ENCODE peak calls at places on chromosomes 12 and 14, in ten cellular contexts. K is stimulated activated CD4-positive, alpha-beta T cell treated with anti-CD3 and anti-CD28 coated beads, Interleukin-12 subunit alpha, Interleukin-12 subunit beta, amount 100 ng/mL, for 4 hours; A is colonic mucosa; D is fibroblast of the aortic adventitia; T is GM20000; N is astrocyte of the spinal cord; H is AG20443; Z is germinal center; F is astrocyte of the cerebellum; M is occipital lobe. R is an unnamed sample.

GRCh38 chr12:31510034-31510433 is 80.9 kb downstream of the DENND5B start:
- DNase-seq in K (no peak), A (no peak), D (peak; percentile 65), T (no peak), N (no peak), H (peak; percentile 34), Z (no peak), F (no peak), M (no peak), R (no peak)

GRCh38 chr12:128078311-128078851 is 188.6 kb upstream of the TMEM132C start:
- DNase-seq in K (no peak), A (no peak), D (peak; percentile 8), T (no peak), N (peak; percentile 47), H (no peak), Z (no peak), F (no peak), M (no peak), R (no peak)

GRCh38 chr14:89056394-89056793 is 231.9 kb downstream of the TTC8 start:
- DNase-seq in K (no peak), A (no peak), D (no peak), T (no peak), N (no peak), H (no peak), Z (no peak), F (no peak), M (no peak), R (no peak)

GRCh38 chr12:91065377-91065776 is 7.6 kb upstream of the KERA start:
- DNase-seq in K (no peak), A (no peak), D (no peak), T (no peak), N (no peak), H (no peak), Z (no peak), F (no peak), M (no peak), R (no peak)

GRCh38 chr12:32471601-32472001 is 72.2 kb downstream of the FGD4 start:
- DNase-seq in K (no peak), A (no peak), D (no peak), T (peak; percentile 20), N (no peak), H (peak; percentile 13), Z (no peak), F (no peak), M (no peak), R (no peak)

GRCh38 chr12:61894168-61894567 is 366.0 kb upstream of the USP15 start:
- DNase-seq in K (no peak), A (no peak), D (no peak), T (no peak), N (no peak), H (no peak), Z (no peak), F (no peak), M (no peak), R (no peak)

GRCh38 chr12:51522696-51523095 is 68.3 kb upstream of the SCN8A start:
- DNase-seq in K (no peak), A (no peak), D (no peak), T (no peak), N (no peak), H (no peak), Z (no peak), F (no peak), M (no peak), R (no peak)

GRCh38 chr14:70027785-70028428 is 148.7 kb downstream of the SMOC1 start:
- DNase-seq in K (peak; percentile 65), A (peak; percentile 75), D (peak; percentile 44), T (peak; percentile 77), N (peak; percentile 50), H (peak; percentile 81), Z (peak; percentile 82), F (no peak), M (peak; percentile 11), R (peak; percentile 54)

GRCh38 chr12:113002155-113002554 is 23.8 kb downstream of the OAS2 start:
- DNase-seq in K (no peak), A (no peak), D (no peak), T (no peak), N (no peak), H (no peak), Z (no peak), F (no peak), M (no peak), R (no peak)

GRCh38 chr14:104178279-104178678 is 39.9 kb downstream of the KIF26A start:
- DNase-seq in K (no peak), A (no peak), D (no peak), T (no peak), N (no peak), H (no peak), Z (no peak), F (no peak), M (no peak), R (no peak)

GRCh38 chr12:6614513-6615177 is 7.5 kb upstream of the CHD4 start:
- DNase-seq in K (no peak), A (peak; percentile 61), D (no peak), T (no peak), N (peak; percentile 14), H (no peak), Z (no peak), F (no peak), M (no peak), R (no peak)

GRCh38 chr14:61375218-61375617 is 53.8 kb downstream of the PRKCH start:
- DNase-seq in K (no peak), A (no peak), D (no peak), T (no peak), N (no peak), H (no peak), Z (no peak), F (no peak), M (no peak), R (no peak)

GRCh38 chr14:23672200-23672599 is 36.0 kb downstream of the DHRS2 start:
- DNase-seq in K (no peak), A (no peak), D (no peak), T (no peak), N (no peak), H (no peak), Z (no peak), F (no peak), M (no peak), R (no peak)

GRCh38 chr12:89863332-89863938 is 154.8 kb upstream of the ATP2B1 start:
- DNase-seq in K (no peak), A (no peak), D (no peak), T (peak; percentile 34), N (no peak), H (no peak), Z (peak; percentile 53), F (no peak), M (no peak), R (peak; percentile 68)

GRCh38 chr12:116336542-116337065 is 59.1 kb upstream of the MED13L start:
- DNase-seq in K (no peak), A (no peak), D (peak; percentile 27), T (peak; percentile 84), N (peak; percentile 28), H (no peak), Z (peak; percentile 77), F (no peak), M (no peak), R (no peak)

GRCh38 chr12:388547-389137 is 478 bp downstream of the KDM5A start:
- DNase-seq in K (peak; percentile 29), A (peak; percentile 48), D (peak; percentile 36), T (peak; percentile 51), N (peak; percentile 25), H (peak; percentile 11), Z (no peak), F (no peak), M (no peak), R (peak; percentile 75)

GRCh38 chr12:92582466-92582865 is 120.3 kb upstream of the PLEKHG7 start:
- DNase-seq in K (no peak), A (no peak), D (peak; percentile 7), T (no peak), N (no peak), H (no peak), Z (no peak), F (no peak), M (no peak), R (no peak)

GRCh38 chr12:116236148-116236731 is 41.3 kb downstream of the MED13L start:
- DNase-seq in K (peak; percentile 30), A (peak; percentile 42), D (peak; percentile 64), T (peak; percentile 49), N (peak; percentile 69), H (peak; percentile 35), Z (peak; percentile 30), F (peak; percentile 44), M (peak; percentile 5), R (peak; percentile 66)

GRCh38 chr12:6620137-6620884 is 13.1 kb upstream of the CHD4 start:
- DNase-seq in K (peak; percentile 59), A (no peak), D (peak; percentile 42), T (no peak), N (peak; percentile 62), H (peak; percentile 69), Z (peak; percentile 38), F (no peak), M (no peak), R (no peak)

GRCh38 chr12:75908961-75909699 is 122.4 kb downstream of the PHLDA1 start:
- DNase-seq in K (no peak), A (peak; percentile 52), D (peak; percentile 94), T (no peak), N (peak; percentile 95), H (peak; percentile 79), Z (no peak), F (peak; percentile 76), M (peak; percentile 27), R (no peak)

GRCh38 chr12:108825205-108825950 is 32.0 kb downstream of the SSH1 start:
- DNase-seq in K (no peak), A (no peak), D (peak; percentile 65), T (peak; percentile 65), N (peak; percentile 69), H (no peak), Z (no peak), F (no peak), M (no peak), R (no peak)

GRCh38 chr12:3161861-3162260 is 84.7 kb downstream of the TSPAN9 start:
- DNase-seq in K (no peak), A (no peak), D (no peak), T (no peak), N (no peak), H (no peak), Z (no peak), F (no peak), M (no peak), R (no peak)

GRCh38 chr12:32875990-32876389 is 20.6 kb downstream of the PKP2 start:
- DNase-seq in K (no peak), A (no peak), D (no peak), T (no peak), N (no peak), H (no peak), Z (no peak), F (no peak), M (no peak), R (no peak)

GRCh38 chr12:124539084-124540041 is 28.0 kb downstream of the NCOR2 start:
- DNase-seq in K (no peak), A (no peak), D (no peak), T (no peak), N (no peak), H (no peak), Z (no peak), F (no peak), M (no peak), R (no peak)

GRCh38 chr12:47870175-47870781 is 34.5 kb downstream of the VDR start:
- DNase-seq in K (no peak), A (peak; percentile 49), D (peak; percentile 79), T (no peak), N (no peak), H (peak; percentile 68), Z (no peak), F (no peak), M (no peak), R (peak; percentile 24)

GRCh38 chr14:54564071-54564798 is 2.7 kb upstream of the SAMD4A start:
- DNase-seq in K (no peak), A (no peak), D (peak; percentile 73), T (peak; percentile 48), N (peak; percentile 64), H (no peak), Z (peak; percentile 35), F (peak; percentile 39), M (no peak), R (peak; percentile 50)

GRCh38 chr14:31926652-31927347 is 150.3 kb upstream of the ARHGAP5 start:
- DNase-seq in K (no peak), A (no peak), D (no peak), T (no peak), N (no peak), H (no peak), Z (no peak), F (no peak), M (no peak), R (no peak)

GRCh38 chr12:18141583-18141982 is 51.6 kb upstream of the RERGL start:
- DNase-seq in K (no peak), A (no peak), D (peak; percentile 73), T (no peak), N (peak; percentile 81), H (no peak), Z (no peak), F (peak; percentile 71), M (no peak), R (no peak)